ENCODE peak calls at places on chromosomes 13 and 19, in four cellular contexts. F is naive thymus-derived CD4-positive, alpha-beta T cell; Z is pancreas; K is AG04450. T is an unnamed sample.

GRCh38 chr13:114097504-114097892 is 34.9 kb downstream of the RASA3 start:
- DNase-seq in Z (no peak), F (no peak), K (no peak), T (no peak)

GRCh38 chr19:38781058-38781457 is 7.7 kb upstream of the LGALS7 start:
- DNase-seq in F (no peak), K (no peak), Z (no peak), T (no peak)

GRCh38 chr19:50065938-50066337 is 40.1 kb downstream of the ZNF473 start:
- DNase-seq in Z (no peak), K (no peak), F (no peak), T (no peak)

GRCh38 chr13:79782541-79783216 is 301.7 kb downstream of the NDFIP2 start:
- DNase-seq in F (no peak), K (peak), Z (peak), T (peak)

GRCh38 chr13:40381935-40382764 is 284.3 kb downstream of the FOXO1 start:
- DNase-seq in K (no peak), Z (no peak), F (no peak), T (no peak)

GRCh38 chr19:40217921-40218890 is at the start of gene TTC9B:
- DNase-seq in K (no peak), Z (no peak), F (peak), T (peak)

GRCh38 chr13:106874308-106874707 is 306.4 kb upstream of the ARGLU1 start:
- DNase-seq in K (no peak), Z (no peak), F (no peak), T (no peak)

GRCh38 chr19:7673995-7674667 is 2.8 kb upstream of the MCEMP1 start:
- DNase-seq in F (no peak), K (no peak), Z (peak), T (no peak)

GRCh38 chr19:311813-312261 is 20.6 kb upstream of the PLPP2 start:
- DNase-seq in F (no peak), K (no peak), Z (no peak), T (no peak)
- H3K27ac ChIP-seq in F (no peak), K (no peak), Z (no peak), T (no peak)

GRCh38 chr19:18010149-18010548 is 2.2 kb downstream of the ARRDC2 start:
- DNase-seq in Z (no peak), F (no peak), K (no peak), T (no peak)

GRCh38 chr19:18009412-18010066 is 1.6 kb downstream of the ARRDC2 start:
- DNase-seq in Z (no peak), F (no peak), K (no peak), T (no peak)

GRCh38 chr19:18007939-18008673 is at the start of gene ARRDC2:
- DNase-seq in K (peak), Z (peak), F (peak), T (peak)

GRCh38 chr19:18007605-18007938 is 398 bp upstream of the ARRDC2 start:
- DNase-seq in F (no peak), Z (no peak), K (no peak), T (peak)

DNA sequence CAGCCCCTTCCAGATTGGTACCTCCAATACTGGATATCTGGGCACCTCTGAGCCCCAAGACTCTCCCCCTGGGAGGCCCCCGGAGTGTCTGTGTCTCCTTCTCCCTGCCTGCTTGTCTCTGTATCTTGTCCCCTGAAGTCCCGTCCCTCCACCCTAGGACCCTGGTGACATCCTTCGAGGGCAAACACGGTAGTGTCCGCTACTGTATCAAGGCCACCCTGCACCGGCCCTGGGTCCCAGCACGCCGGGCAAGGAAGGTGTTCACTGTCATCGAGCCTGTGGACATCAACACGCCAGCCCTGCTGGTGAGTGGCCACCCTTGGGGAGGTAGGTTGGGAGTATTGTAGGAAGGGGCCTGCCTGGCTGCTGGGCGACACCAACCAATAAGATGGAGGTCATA is 844 bp downstream of the ARRDC2 start:
- DNase-seq in K (no peak), F (no peak), Z (no peak), T (no peak)
- H3K27ac ChIP-seq in K (no peak), F (peak), Z (no peak), T (peak)

GRCh38 chr13:24050796-24051715 is 109.5 kb upstream of the SPATA13 start:
- DNase-seq in K (no peak), F (no peak), Z (no peak), T (no peak)
- H3K27ac ChIP-seq in K (no peak), F (no peak), Z (no peak), T (peak)

DNA sequence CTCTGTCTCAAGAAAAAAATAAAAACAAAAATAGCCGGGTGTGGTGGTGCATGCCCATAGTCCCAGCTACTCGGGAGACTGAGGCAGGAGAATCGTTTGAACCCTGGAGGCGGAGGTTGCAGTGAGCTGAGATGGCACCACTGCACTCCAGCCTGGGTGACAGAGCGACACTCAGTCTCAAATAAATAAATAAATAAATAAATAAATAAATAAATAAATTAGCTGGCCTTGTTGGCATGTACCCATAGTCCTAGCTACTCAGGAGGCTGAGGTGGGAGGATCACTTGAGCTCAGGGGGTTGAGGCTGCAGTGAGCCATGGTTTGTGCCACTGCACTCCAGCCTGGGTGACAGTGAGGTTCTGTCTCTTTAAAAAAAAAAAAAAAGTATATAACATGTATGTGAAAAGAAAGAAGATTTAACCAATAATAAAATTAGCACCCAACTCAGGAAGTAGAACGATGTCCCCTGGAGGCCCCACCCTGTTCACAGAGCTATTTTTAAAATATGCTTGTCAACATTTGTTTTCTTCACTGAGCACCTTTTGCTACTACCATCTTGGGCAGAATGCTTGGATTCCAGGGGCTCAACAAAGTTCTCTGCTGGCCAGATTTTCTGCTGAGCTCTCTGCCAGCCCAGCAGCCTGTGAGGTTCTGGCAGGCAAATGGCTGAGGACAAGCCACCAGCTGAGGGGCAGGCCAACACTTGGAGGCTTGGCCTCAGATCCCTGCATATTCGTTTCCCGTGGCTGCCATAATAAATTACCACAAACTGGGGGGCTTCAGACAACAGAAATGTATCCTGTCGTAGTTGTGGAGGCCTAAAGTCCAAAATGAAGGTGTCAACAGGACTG is 5.1 kb downstream of the SLC25A42 start:
- DNase-seq in Z (no peak), K (no peak), F (no peak), T (peak)
- H3K27ac ChIP-seq in Z (no peak), K (no peak), F (no peak), T (no peak)

GRCh38 chr13:83880275-83881027 is 1.8 kb downstream of the SLITRK1 start:
- DNase-seq in Z (no peak), F (no peak), K (no peak), T (peak)
- H3K27ac ChIP-seq in Z (no peak), F (no peak), K (no peak), T (peak)

DNA sequence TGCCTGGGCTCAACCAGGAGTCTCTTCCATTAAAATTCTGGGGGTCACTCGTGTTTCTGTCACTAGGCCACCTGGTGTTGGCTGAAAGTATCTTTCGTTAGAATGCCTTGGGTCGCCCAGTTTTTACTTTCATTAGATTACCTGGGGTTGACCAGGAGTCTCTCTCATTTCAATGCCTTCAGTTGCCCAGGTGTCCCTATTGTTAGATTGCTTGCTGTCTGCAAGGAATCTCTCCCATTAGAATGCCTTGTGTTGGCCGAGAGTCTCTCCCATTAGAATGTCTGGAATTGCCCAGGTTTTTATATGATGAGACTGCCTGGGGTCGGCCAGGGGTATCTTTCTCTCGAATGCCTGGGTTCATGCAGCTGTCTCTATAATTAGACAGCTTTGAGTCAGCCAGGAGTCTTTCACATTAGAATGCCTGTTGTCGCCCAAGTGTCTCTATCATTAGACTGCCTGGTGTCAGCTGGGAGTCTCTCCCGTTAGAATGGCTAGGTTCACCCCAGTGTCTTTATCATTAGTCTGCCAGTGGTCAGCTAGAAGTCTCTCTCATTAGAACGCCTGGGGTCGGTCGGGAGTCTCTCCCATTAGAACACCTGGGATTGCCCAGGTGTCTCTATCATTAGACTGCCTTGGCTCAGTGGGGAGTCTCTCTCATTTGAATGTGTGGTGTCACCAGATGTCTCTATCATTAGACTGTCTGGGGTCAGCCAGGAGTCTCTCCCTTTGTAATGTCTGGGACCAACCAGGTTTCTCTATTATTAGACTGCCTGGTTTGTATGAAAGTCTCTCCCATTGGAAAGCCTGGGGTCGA is 1446.8 kb downstream of the UQCRFS1 start:
- DNase-seq in F (no peak), Z (no peak), K (no peak), T (no peak)
- H3K27ac ChIP-seq in F (no peak), Z (no peak), K (no peak), T (no peak)

T was measured in substantia nigra.